ENCODE peak calls at places on chromosome 19, in ten cellular contexts. L is SJSA1, K is neural progenitor cell, S is dorsolateral prefrontal cortex, I is tibial artery, X is tibial nerve, A is A549, O is esophagus squamous epithelium, H is fibroblast of lung, J is brain microvascular endothelial cell. D is an unnamed sample.

GRCh38 chr19:42422576-42423461 is 4.4 kb downstream of the LIPE start:
- DNase-seq in O (no peak), H (peak; percentile 11), X (no peak), S (no peak), K (no peak), A (no peak), L (peak; percentile 18), I (no peak), J (no peak), D (peak; percentile 64)

GRCh38 chr19:33403221-33403972 is 29.9 kb downstream of the CEBPG start:
- DNase-seq in J (no peak), O (no peak), S (no peak), L (peak; percentile 79), K (no peak), I (peak; percentile 18), X (no peak), A (no peak), H (no peak), D (no peak)

GRCh38 chr19:39645800-39646411 is 9.8 kb upstream of the LGALS16 start:
- DNase-seq in K (peak; percentile 48), H (peak; percentile 20), L (no peak), J (peak; percentile 7), I (no peak), O (no peak), X (no peak), A (no peak), S (no peak), D (no peak)

GRCh38 chr19:7512400-7512851 is 3.5 kb upstream of the ZNF358 start:
- DNase-seq in L (no peak), H (no peak), I (no peak), O (no peak), K (peak; percentile 62), J (no peak), S (no peak), A (peak; percentile 34), X (no peak), D (no peak)

GRCh38 chr19:15330801-15331418 is 1.4 kb downstream of the BRD4 start:
- DNase-seq in O (no peak), X (no peak), K (peak; percentile 56), A (peak; percentile 41), L (peak; percentile 99), H (peak; percentile 86), I (no peak), S (no peak), J (peak; percentile 69), D (peak; percentile 76)

GRCh38 chr19:38361633-38362075 is 12.7 kb upstream of the PSMD8 start:
- DNase-seq in L (peak; percentile 37), A (peak; percentile 96), I (peak; percentile 61), O (peak; percentile 27), X (peak; percentile 19), S (peak; percentile 45), H (peak; percentile 71), K (peak; percentile 97), J (peak; percentile 59), D (peak; percentile 78)

GRCh38 chr19:1067341-1068103 is 555 bp downstream of the ARHGAP45 start:
- DNase-seq in O (no peak), J (no peak), A (no peak), X (no peak), L (no peak), I (no peak), S (no peak), K (no peak), H (no peak), D (no peak)

GRCh38 chr19:56720281-56720680 is 48.7 kb upstream of the ZNF835 start:
- DNase-seq in A (no peak), J (no peak), X (peak; percentile 5), I (no peak), O (no peak), K (no peak), H (no peak), L (no peak), S (peak; percentile 57), D (no peak)

GRCh38 chr19:16542045-16542893 is at the start of gene CHERP:
- DNase-seq in I (peak; percentile 89), X (peak; percentile 81), S (peak; percentile 87), A (peak; percentile 90), L (peak; percentile 94), K (peak; percentile 98), H (peak; percentile 92), J (peak; percentile 83), O (peak; percentile 58), D (peak; percentile 60)

GRCh38 chr19:42295831-42296525 is 6.0 kb upstream of the PRR19 start:
- DNase-seq in X (peak; percentile 95), I (peak; percentile 88), A (peak; percentile 86), S (peak; percentile 85), K (peak; percentile 80), L (peak; percentile 57), J (no peak), H (peak; percentile 31), O (no peak), D (no peak)

DNA sequence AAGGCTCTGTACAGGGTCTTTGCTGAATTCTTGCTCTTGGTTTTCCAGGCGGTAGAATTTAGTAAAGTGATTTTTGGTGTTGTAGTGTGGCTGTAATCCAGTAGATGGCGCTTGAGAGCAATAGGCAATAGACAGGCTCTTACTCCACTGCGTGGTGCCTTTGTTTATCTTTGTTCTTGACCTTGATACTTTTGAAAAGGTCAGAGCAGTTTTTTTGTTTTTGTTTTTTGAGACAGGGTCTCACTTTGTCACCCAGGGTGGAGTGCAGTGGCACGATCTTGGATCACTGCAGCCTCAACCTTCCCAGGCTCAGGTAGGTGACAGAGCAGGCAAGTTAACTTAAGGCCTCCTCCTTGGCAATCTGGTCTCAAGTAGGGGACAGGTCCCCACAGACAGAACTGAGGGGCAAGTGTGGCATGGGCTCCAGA is 12.2 kb upstream of the LILRA5 start:
- DNase-seq in O (no peak), I (no peak), H (no peak), L (peak; percentile 15), A (peak; percentile 55), J (peak; percentile 31), X (peak; percentile 59), S (no peak), K (peak; percentile 42), D (no peak)
- H3K4me3 ChIP-seq in O (no peak overlapping the region), I (no peak overlapping the region), H (no peak overlapping the region), L (no peak overlapping the region), A (no peak overlapping the region), J (no peak overlapping the region), X (no peak overlapping the region), S (no peak overlapping the region), K (no peak overlapping the region), D (no peak overlapping the region)

GRCh38 chr19:18110833-18111232 is 13.3 kb downstream of the MAST3 start:
- DNase-seq in K (no peak), O (no peak), X (no peak), I (no peak), A (no peak), J (no peak), S (no peak), L (no peak), H (no peak), D (no peak)
- H3K27ac ChIP-seq in K (no peak overlapping the region), O (no peak overlapping the region), X (peak overlapping the region; percentile 24), I (peak overlapping the region; percentile 62), A (no peak overlapping the region), J (no peak overlapping the region), S (peak overlapping the region; percentile 87), L (no peak overlapping the region), H (no peak overlapping the region), D (no peak overlapping the region)

GRCh38 chr19:46514589-46515289 is 19.1 kb upstream of the PNMA8B start:
- DNase-seq in A (no peak), I (no peak), X (no peak), H (no peak), L (no peak), K (peak; percentile 3), O (no peak), S (no peak), J (no peak), D (no peak)
- H3K4me3 ChIP-seq in A (no peak overlapping the region), I (no peak overlapping the region), X (no peak overlapping the region), H (no peak overlapping the region), L (no peak overlapping the region), K (no peak overlapping the region), O (no peak overlapping the region), S (no peak overlapping the region), J (no peak overlapping the region), D (no peak overlapping the region)

DNA sequence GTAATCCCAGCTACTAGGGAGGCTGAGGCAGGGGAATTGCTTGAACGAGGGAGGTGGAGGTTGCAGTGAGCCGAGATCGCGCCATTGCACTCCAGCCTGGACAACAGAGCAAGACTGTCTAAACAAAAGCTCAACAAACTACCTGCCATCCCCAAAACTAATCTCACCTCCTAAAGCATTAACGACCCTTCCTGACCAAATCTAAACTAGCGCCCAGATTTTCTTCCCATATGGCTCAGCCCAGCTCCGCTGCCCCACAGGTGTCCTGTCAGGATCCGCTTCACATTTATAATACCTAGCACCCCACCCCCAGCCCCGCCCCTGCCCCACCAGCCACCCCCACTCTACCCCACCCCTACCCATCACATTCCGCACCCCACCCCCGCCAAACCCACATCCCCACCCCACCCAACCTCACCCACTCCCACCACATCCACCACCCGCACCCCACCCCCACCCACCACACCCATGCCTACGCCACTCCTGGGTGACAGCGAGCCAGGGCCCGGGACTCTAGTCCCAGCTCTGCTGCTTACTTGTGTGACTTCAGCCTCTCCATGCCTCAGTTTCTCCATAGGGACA is 599 bp downstream of the C19orf12 start:
- DNase-seq in J (no peak), O (no peak), L (no peak), S (no peak), K (no peak), I (no peak), X (no peak), A (no peak), H (no peak), D (no peak)
- H3K27ac ChIP-seq in J (peak overlapping the region; percentile 86), O (peak overlapping the region; percentile 93), L (peak overlapping the region; percentile 91), S (peak overlapping the region; percentile 87), K (no peak overlapping the region), I (peak overlapping the region; percentile 96), X (peak overlapping the region; percentile 95), A (peak overlapping the region; percentile 93), H (peak overlapping the region; percentile 82), D (peak overlapping the region; percentile 95)

DNA sequence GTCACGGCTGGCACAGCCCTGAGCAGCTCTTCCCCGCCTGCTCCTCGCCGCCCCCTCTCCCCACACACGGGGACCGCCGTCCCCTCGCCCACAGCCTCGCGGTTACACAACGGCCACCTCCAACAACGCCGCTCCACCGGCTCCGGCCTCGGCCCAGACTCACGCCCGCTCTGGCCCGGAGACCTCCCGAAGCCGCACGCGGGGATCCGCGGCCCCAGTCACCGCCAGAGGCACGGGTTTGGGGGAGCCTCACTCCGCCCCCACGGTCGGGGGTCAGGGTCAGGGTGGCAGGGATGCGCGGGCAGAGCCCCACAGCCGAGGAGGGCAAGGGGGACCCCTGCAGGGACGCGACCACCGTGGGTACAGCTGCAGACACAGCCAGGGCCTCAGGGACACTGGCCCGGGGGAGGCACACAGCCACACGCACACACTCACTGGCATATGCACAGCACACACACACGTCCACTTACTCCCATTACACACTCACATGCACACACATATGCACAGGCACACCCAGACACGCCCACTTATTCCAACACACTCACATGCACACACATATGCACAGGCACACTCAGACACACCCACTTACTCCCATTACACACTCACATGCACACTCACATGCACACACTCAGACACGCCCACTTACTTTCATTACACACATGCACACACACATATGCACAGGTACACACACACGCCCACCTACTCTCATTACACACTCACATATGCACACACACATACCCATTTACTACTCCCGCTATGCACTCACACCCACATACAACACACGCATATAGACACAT is 1.6 kb downstream of the TTYH1 start:
- DNase-seq in A (no peak), S (no peak), J (no peak), H (no peak), L (no peak), X (no peak), I (no peak), O (no peak), K (peak; percentile 34), D (no peak)
- H3K4me3 ChIP-seq in A (no peak overlapping the region), S (peak overlapping the region; percentile 94), J (no peak overlapping the region), H (no peak overlapping the region), L (no peak overlapping the region), X (peak overlapping the region; percentile 58), I (no peak overlapping the region), O (no peak overlapping the region), K (peak overlapping the region; percentile 100), D (no peak overlapping the region)

GRCh38 chr19:4328243-4328990 is 10.2 kb downstream of the STAP2 start:
- DNase-seq in L (peak; percentile 87), X (peak; percentile 56), A (peak; percentile 36), K (peak; percentile 98), I (peak; percentile 66), H (peak; percentile 73), J (peak; percentile 96), S (peak; percentile 90), O (peak; percentile 97), D (peak; percentile 74)
- H3K27ac ChIP-seq in L (no peak overlapping the region), X (no peak overlapping the region), A (no peak overlapping the region), K (no peak overlapping the region), I (peak overlapping the region; percentile 44), H (no peak overlapping the region), J (peak overlapping the region; percentile 69), S (peak overlapping the region; percentile 69), O (peak overlapping the region; percentile 34), D (no peak overlapping the region)